ENCODE peak calls at places on chromosomes 12 and 14, in eight cellular contexts. D is cardiac fibroblast, C is AG04450, B is Karpas-422, N is choroid plexus epithelial cell, H is fibroblast of lung, X is heart left ventricle, E is transverse colon. J is an unnamed sample.

GRCh38 chr14:89489796-89490506 is 72.9 kb upstream of the FOXN3 start:
- DNase-seq in D (peak; percentile 32), C (no peak), B (no peak), N (no peak), H (peak; percentile 53), X (no peak), E (no peak), J (no peak)

GRCh38 chr12:1719139-1719538 is 28.3 kb downstream of the ADIPOR2 start:
- DNase-seq in D (peak; percentile 70), C (no peak), B (no peak), N (peak; percentile 20), H (peak; percentile 38), X (no peak), E (no peak), J (no peak)

GRCh38 chr14:23694085-23694975 is 58.2 kb downstream of the DHRS2 start:
- DNase-seq in D (peak; percentile 34), C (no peak), B (no peak), N (peak; percentile 60), H (peak; percentile 51), X (no peak), E (no peak), J (no peak)

GRCh38 chr14:50943943-50944646 is at the start of gene PYGL:
- DNase-seq in D (peak; percentile 80), C (no peak), B (no peak), N (peak; percentile 63), H (peak; percentile 60), X (peak; percentile 84), E (peak; percentile 78), J (peak; percentile 71)

GRCh38 chr12:132150780-132151144 is 6.5 kb downstream of the NOC4L start:
- DNase-seq in D (no peak), C (no peak), B (no peak), N (no peak), H (no peak), X (no peak), E (peak; percentile 4), J (no peak)

GRCh38 chr12:82314406-82314892 is 43.7 kb downstream of the CCDC59 start:
- DNase-seq in D (no peak), C (no peak), B (no peak), N (no peak), H (no peak), X (no peak), E (peak; percentile 53), J (no peak)

GRCh38 chr12:88057994-88058718 is 29.0 kb upstream of the C12orf50 start:
- DNase-seq in D (peak; percentile 88), C (no peak), B (no peak), N (peak; percentile 41), H (no peak), X (peak; percentile 41), E (no peak), J (no peak)

GRCh38 chr14:102655154-102655553 is 62.7 kb downstream of the RCOR1 start:
- DNase-seq in D (peak; percentile 55), C (no peak), B (no peak), N (peak; percentile 71), H (no peak), X (no peak), E (no peak), J (no peak)

GRCh38 chr12:115155665-115156645 is 472.0 kb upstream of the TBX3 start:
- DNase-seq in D (peak; percentile 67), C (peak; percentile 59), B (no peak), N (peak; percentile 77), H (peak; percentile 58), X (no peak), E (no peak), J (peak; percentile 81)

GRCh38 chr12:40093512-40093911 is 12.4 kb downstream of the SLC2A13 start:
- DNase-seq in D (no peak), C (no peak), B (no peak), N (no peak), H (no peak), X (no peak), E (no peak), J (no peak)

GRCh38 chr14:61472801-61473376 is 151.5 kb downstream of the PRKCH start:
- DNase-seq in D (peak; percentile 41), C (no peak), B (peak; percentile 61), N (no peak), H (peak; percentile 55), X (no peak), E (peak; percentile 47), J (no peak)

GRCh38 chr14:74292061-74292460 is 10.7 kb downstream of the ABCD4 start:
- DNase-seq in D (no peak), C (no peak), B (no peak), N (no peak), H (no peak), X (no peak), E (no peak), J (no peak)

GRCh38 chr12:95248604-95249355 is 31.2 kb downstream of the VEZT start:
- DNase-seq in D (peak; percentile 66), C (peak; percentile 29), B (no peak), N (peak; percentile 86), H (peak; percentile 86), X (no peak), E (no peak), J (no peak)

GRCh38 chr12:66804555-66804954 is 125.7 kb upstream of the GRIP1 start:
- DNase-seq in D (no peak), C (no peak), B (no peak), N (no peak), H (no peak), X (no peak), E (no peak), J (no peak)

GRCh38 chr14:51822499-51822898 is 37.9 kb upstream of the GNG2 start:
- DNase-seq in D (no peak), C (no peak), B (no peak), N (no peak), H (peak; percentile 35), X (no peak), E (no peak), J (no peak)

GRCh38 chr14:77599894-77600293 is 16.5 kb downstream of the SPTLC2 start:
- DNase-seq in D (no peak), C (no peak), B (no peak), N (no peak), H (no peak), X (no peak), E (peak; percentile 38), J (no peak)

GRCh38 chr14:21476526-21476924 is 234 bp downstream of the RAB2B start:
- DNase-seq in D (peak; percentile 77), C (no peak), B (no peak), N (peak; percentile 70), H (no peak), X (peak; percentile 89), E (peak; percentile 94), J (no peak)

GRCh38 chr12:25553083-25553482 is at the start of gene LMNTD1:
- DNase-seq in D (peak; percentile 75), C (no peak), B (no peak), N (peak; percentile 84), H (peak; percentile 70), X (no peak), E (no peak), J (peak; percentile 9)

GRCh38 chr14:38039526-38039925 is 168.2 kb upstream of the SSTR1 start:
- DNase-seq in D (no peak), C (no peak), B (no peak), N (no peak), H (peak; percentile 51), X (no peak), E (no peak), J (no peak)

GRCh38 chr12:122537021-122537420 is 10.0 kb downstream of the KNTC1 start:
- DNase-seq in D (no peak), C (no peak), B (no peak), N (no peak), H (no peak), X (no peak), E (no peak), J (no peak)
- H3K4me3 ChIP-seq in D (no peak overlapping the region), C (no peak overlapping the region), B (no peak overlapping the region), N (no peak overlapping the region), H (no peak overlapping the region), X (no peak overlapping the region), E (no peak overlapping the region), J (no peak overlapping the region)

DNA sequence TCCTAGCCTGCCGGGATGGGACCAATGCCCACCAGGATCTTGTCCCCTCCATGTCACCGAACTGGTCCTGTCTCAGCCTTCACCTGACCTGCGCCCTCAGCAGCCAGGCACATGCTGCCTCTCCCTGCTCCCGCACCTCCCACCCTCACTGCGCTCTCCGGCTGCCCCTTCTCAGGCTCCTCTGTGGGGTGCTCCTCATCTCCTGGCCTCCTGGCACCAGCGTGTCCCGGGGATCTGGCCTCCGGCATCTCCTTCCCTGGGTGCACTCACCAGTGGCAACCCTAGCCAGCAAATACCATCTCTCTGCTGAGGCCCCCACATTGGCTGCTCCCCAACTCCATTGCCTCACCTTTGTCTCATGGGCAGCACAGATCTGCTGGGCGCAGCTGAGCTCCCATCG is 29.0 kb downstream of the BEGAIN start:
- DNase-seq in D (no peak), C (no peak), B (no peak), N (no peak), H (no peak), X (no peak), E (no peak), J (no peak)
- H3K4me3 ChIP-seq in D (no peak overlapping the region), C (no peak overlapping the region), B (no peak overlapping the region), N (no peak overlapping the region), H (no peak overlapping the region), X (no peak overlapping the region), E (no peak overlapping the region), J (no peak overlapping the region)

GRCh38 chr12:108826807-108827721 is 30.3 kb downstream of the SSH1 start:
- DNase-seq in D (peak; percentile 66), C (no peak), B (no peak), N (no peak), H (peak; percentile 51), X (no peak), E (no peak), J (no peak)
- H3K4me3 ChIP-seq in D (peak overlapping the region; percentile 31), C (peak overlapping the region; percentile 47), B (no peak overlapping the region), N (no peak overlapping the region), H (peak overlapping the region; percentile 52), X (no peak overlapping the region), E (no peak overlapping the region), J (no peak overlapping the region)

GRCh38 chr14:105097797-105098127 is 32.5 kb upstream of the GPR132 start:
- DNase-seq in D (no peak), C (no peak), B (no peak), N (no peak), H (no peak), X (no peak), E (no peak), J (no peak)

GRCh38 chr14:105098316-105098715 is 33.1 kb upstream of the GPR132 start:
- DNase-seq in D (no peak), C (no peak), B (no peak), N (no peak), H (no peak), X (no peak), E (no peak), J (no peak)

GRCh38 chr14:105100931-105101330 is 35.7 kb upstream of the GPR132 start:
- DNase-seq in D (no peak), C (no peak), B (no peak), N (no peak), H (no peak), X (peak; percentile 4), E (no peak), J (no peak)

GRCh38 chr14:105102361-105102760 is 37.1 kb upstream of the GPR132 start:
- DNase-seq in D (no peak), C (no peak), B (no peak), N (no peak), H (no peak), X (peak; percentile 2), E (no peak), J (no peak)

DNA sequence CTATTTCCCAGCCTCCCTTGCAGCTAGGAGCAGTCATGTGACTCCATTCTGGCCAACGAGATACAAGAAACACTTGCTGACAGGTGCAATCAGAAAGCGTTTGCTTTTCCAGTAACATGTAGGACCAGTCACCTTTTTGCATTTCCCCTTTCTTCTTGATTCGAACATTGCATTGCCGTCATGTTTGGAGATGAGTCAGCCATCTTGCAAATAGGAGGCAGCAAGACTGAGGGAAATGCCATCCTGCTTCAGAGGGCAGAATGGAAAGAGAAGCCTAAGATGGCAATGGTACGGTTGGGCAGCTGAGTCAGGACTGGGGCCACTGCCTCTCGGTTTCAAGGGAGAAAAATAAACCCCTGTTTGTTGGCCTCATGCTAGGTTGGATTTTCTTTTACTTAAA is 34.5 kb upstream of the GPR132 start:
- DNase-seq in D (no peak), C (no peak), B (no peak), N (no peak), H (no peak), X (no peak), E (no peak), J (no peak)
- H3K4me3 ChIP-seq in D (no peak overlapping the region), C (no peak overlapping the region), B (no peak overlapping the region), N (no peak overlapping the region), H (no peak overlapping the region), X (no peak overlapping the region), E (no peak overlapping the region), J (no peak overlapping the region)

J was measured in MG63.